ENCODE peak calls at places on chromosomes 3 and 15, in ten cellular contexts. Q, E, S, I, X, Y, A, H, C and O are unnamed samples.

GRCh38 chr15:90200534-90201139 is 493 bp upstream of the SEMA4B start:
- DNase-seq in Q (no peak), E (no peak), S (no peak), I (no peak), X (no peak), Y (no peak), A (no peak), H (no peak), C (no peak), O (no peak)

GRCh38 chr3:48851407-48851806 is 3.7 kb upstream of the PRKAR2A start:
- DNase-seq in Q (no peak), E (peak; percentile 89), S (no peak), I (peak; percentile 23), X (peak; percentile 6), Y (no peak), A (peak; percentile 24), H (no peak), C (no peak), O (peak; percentile 10)

GRCh38 chr15:65082303-65082958 is 5.9 kb downstream of the KBTBD13 start:
- DNase-seq in Q (peak; percentile 69), E (peak; percentile 51), S (no peak), I (no peak), X (no peak), Y (no peak), A (no peak), H (no peak), C (no peak), O (peak; percentile 32)

GRCh38 chr3:66823532-66823931 is 174.6 kb upstream of the KBTBD8 start:
- DNase-seq in Q (no peak), E (no peak), S (no peak), I (no peak), X (peak; percentile 67), Y (no peak), A (no peak), H (no peak), C (no peak), O (no peak)

GRCh38 chr3:77039606-77040553 is at the start of gene ROBO2:
- DNase-seq in Q (no peak), E (peak; percentile 91), S (peak; percentile 45), I (peak; percentile 49), X (peak; percentile 71), Y (peak; percentile 14), A (peak; percentile 19), H (no peak), C (peak; percentile 70), O (peak; percentile 81)

GRCh38 chr3:30059240-30059639 is 547.2 kb upstream of the TGFBR2 start:
- DNase-seq in Q (no peak), E (no peak), S (no peak), I (no peak), X (no peak), Y (no peak), A (no peak), H (no peak), C (no peak), O (no peak)

GRCh38 chr3:132399054-132399929 is 18.0 kb upstream of the DNAJC13 start:
- DNase-seq in Q (no peak), E (peak; percentile 78), S (no peak), I (peak; percentile 86), X (no peak), Y (no peak), A (peak; percentile 30), H (peak; percentile 16), C (no peak), O (peak; percentile 71)

GRCh38 chr3:118977118-118977517 is 57.5 kb downstream of the IGSF11 start:
- DNase-seq in Q (no peak), E (no peak), S (no peak), I (no peak), X (no peak), Y (no peak), A (no peak), H (no peak), C (no peak), O (no peak)

GRCh38 chr15:84599906-84600305 is 903 bp upstream of the ZSCAN2 start:
- DNase-seq in Q (no peak), E (no peak), S (peak; percentile 57), I (no peak), X (no peak), Y (peak; percentile 21), A (no peak), H (no peak), C (peak; percentile 28), O (no peak)

GRCh38 chr15:90774731-90775521 is 57.8 kb downstream of the BLM start:
- DNase-seq in Q (no peak), E (no peak), S (no peak), I (peak; percentile 75), X (no peak), Y (no peak), A (peak; percentile 86), H (no peak), C (no peak), O (no peak)

GRCh38 chr15:55703873-55704285 is 39.1 kb downstream of the PRTG start:
- DNase-seq in Q (no peak), E (no peak), S (no peak), I (no peak), X (no peak), Y (no peak), A (peak; percentile 64), H (no peak), C (no peak), O (peak; percentile 74)

DNA sequence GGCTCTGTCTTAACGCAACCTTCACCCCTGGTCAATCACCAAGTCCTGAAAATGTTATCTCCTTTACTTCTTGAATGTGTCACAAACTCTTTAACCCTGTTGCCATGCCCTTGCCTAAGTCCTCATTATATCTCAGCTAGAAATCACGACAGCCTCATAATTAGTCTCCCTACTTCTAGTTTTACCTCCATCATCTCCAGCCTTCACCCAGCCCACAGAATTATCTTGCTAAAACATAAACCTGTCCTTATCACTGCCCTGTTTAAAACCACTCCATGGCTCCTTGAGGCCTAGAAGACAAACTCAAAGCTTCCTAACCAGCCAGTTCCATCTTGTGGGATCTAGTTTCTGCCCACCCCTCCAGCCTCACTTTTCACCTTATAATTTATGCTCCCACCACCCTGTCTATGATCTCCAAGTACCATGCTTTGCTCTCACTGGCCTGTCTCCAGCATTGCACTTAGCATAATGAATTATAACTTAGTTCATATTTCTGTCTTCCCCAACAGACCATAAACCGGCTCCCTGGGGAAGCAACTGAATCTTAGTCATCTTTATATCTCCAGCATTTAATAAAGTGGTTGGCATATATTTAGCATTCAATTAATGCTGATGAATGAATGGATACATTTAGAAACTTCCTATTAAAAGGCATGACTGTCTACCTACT is 39.2 kb downstream of the GPR176 start:
- DNase-seq in Q (no peak), E (no peak), S (no peak), I (no peak), X (no peak), Y (no peak), A (no peak), H (no peak), C (no peak), O (peak; percentile 58)
- H3K4me1 ChIP-seq in Q (peaks cover 8% of the 10 kb centered on the region), E (peaks cover 9% of the 10 kb centered on the region), S (peaks cover 11% of the 10 kb centered on the region), I (peaks cover 62% of the 10 kb centered on the region), X (no peaks in the 10 kb centered on the region), Y (no peaks in the 10 kb centered on the region), A (peaks cover 22% of the 10 kb centered on the region), H (no peaks in the 10 kb centered on the region), C (no peaks in the 10 kb centered on the region), O (peaks cover 11% of the 10 kb centered on the region)

GRCh38 chr15:80895965-80896364 is 93.7 kb downstream of the MESD start:
- DNase-seq in Q (no peak), E (no peak), S (no peak), I (no peak), X (no peak), Y (no peak), A (no peak), H (no peak), C (no peak), O (no peak)
- H3K4me1 ChIP-seq in Q (peaks cover 6% of the 10 kb centered on the region), E (no peaks in the 10 kb centered on the region), S (peaks cover 4% of the 10 kb centered on the region), I (peaks cover 16% of the 10 kb centered on the region), X (no peaks in the 10 kb centered on the region), Y (no peaks in the 10 kb centered on the region), A (no peaks in the 10 kb centered on the region), H (no peaks in the 10 kb centered on the region), C (peaks cover 2% of the 10 kb centered on the region), O (no peaks in the 10 kb centered on the region)

DNA sequence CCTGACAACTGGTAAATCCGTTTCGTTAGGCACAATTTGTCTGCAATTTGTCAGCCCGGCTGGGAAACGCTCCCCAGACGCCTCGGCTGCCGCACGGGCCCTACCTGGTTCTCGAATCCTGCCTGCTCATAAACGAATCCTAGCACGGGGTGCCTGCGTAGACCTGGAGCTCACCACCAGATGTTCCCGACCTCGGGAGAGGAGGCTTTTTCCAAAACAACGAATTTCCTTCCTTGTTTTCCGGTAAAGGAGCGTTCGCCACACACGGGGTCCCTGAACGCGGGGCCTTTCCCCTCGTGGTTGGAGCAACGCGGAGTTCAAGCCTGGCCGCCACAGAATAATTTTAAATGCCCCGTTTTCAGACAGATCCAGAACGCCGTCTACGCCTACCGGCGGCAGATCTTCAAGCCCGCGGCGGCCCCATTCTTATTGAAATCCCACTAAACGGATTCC is 1.1 kb downstream of the GATA2 start:
- DNase-seq in Q (no peak), E (no peak), S (no peak), I (no peak), X (no peak), Y (peak; percentile 34), A (no peak), H (no peak), C (no peak), O (peak; percentile 16)
- H3K4me1 ChIP-seq in Q (peaks cover 61% of the 10 kb centered on the region), E (peaks cover 41% of the 10 kb centered on the region), S (no peaks in the 10 kb centered on the region), I (no peaks in the 10 kb centered on the region), X (no peaks in the 10 kb centered on the region), Y (peaks cover 16% of the 10 kb centered on the region), A (peaks cover 7% of the 10 kb centered on the region), H (peaks cover 60% of the 10 kb centered on the region), C (peaks cover 20% of the 10 kb centered on the region), O (peaks cover 19% of the 10 kb centered on the region)

GRCh38 chr3:196792771-196793170 is 53.1 kb downstream of the PAK2 start:
- DNase-seq in Q (no peak), E (no peak), S (no peak), I (peak; percentile 35), X (no peak), Y (no peak), A (peak; percentile 52), H (no peak), C (no peak), O (no peak)

GRCh38 chr3:196790636-196791035 is 51.0 kb downstream of the PAK2 start:
- DNase-seq in Q (no peak), E (no peak), S (no peak), I (no peak), X (no peak), Y (no peak), A (no peak), H (no peak), C (no peak), O (no peak)

GRCh38 chr3:196793224-196793623 is 53.6 kb downstream of the PAK2 start:
- DNase-seq in Q (no peak), E (no peak), S (peak; percentile 79), I (peak; percentile 84), X (no peak), Y (no peak), A (peak; percentile 99), H (no peak), C (no peak), O (no peak)

GRCh38 chr3:196788509-196788908 is 48.9 kb downstream of the PAK2 start:
- DNase-seq in Q (no peak), E (no peak), S (no peak), I (no peak), X (no peak), Y (no peak), A (no peak), H (no peak), C (no peak), O (peak; percentile 44)

GRCh38 chr3:196789773-196790419 is 50.2 kb downstream of the PAK2 start:
- DNase-seq in Q (no peak), E (no peak), S (no peak), I (no peak), X (no peak), Y (no peak), A (no peak), H (no peak), C (no peak), O (no peak)
- H3K4me1 ChIP-seq in Q (no peaks in the 10 kb centered on the region), E (peaks cover 11% of the 10 kb centered on the region), S (peaks cover 35% of the 10 kb centered on the region), I (peaks cover 16% of the 10 kb centered on the region), X (no peaks in the 10 kb centered on the region), Y (no peaks in the 10 kb centered on the region), A (peaks cover 21% of the 10 kb centered on the region), H (no peaks in the 10 kb centered on the region), C (no peaks in the 10 kb centered on the region), O (peaks cover 11% of the 10 kb centered on the region)

GRCh38 chr15:39127151-39127815 is 453.6 kb upstream of the THBS1 start:
- DNase-seq in Q (no peak), E (no peak), S (no peak), I (peak; percentile 35), X (no peak), Y (no peak), A (peak; percentile 76), H (no peak), C (no peak), O (no peak)
- H3K4me1 ChIP-seq in Q (peaks cover 39% of the 10 kb centered on the region), E (peaks cover 9% of the 10 kb centered on the region), S (peaks cover 69% of the 10 kb centered on the region), I (peaks cover 84% of the 10 kb centered on the region), X (peaks cover 7% of the 10 kb centered on the region), Y (no peaks in the 10 kb centered on the region), A (peaks cover 64% of the 10 kb centered on the region), H (no peaks in the 10 kb centered on the region), C (peaks cover 10% of the 10 kb centered on the region), O (no peaks in the 10 kb centered on the region)